ENCODE peak calls at places on chromosomes 4 and X, in six cellular contexts. H is activated T-helper 1 cell treated with anti-CD3 and anti-CD28 coated beads, Interleukin-2, amount 50 U/mL, for 16 hours; R is stimulated activated CD8-positive, alpha-beta memory T cell treated with anti-CD3 and anti-CD28 coated beads, Interleukin-7, amount 100 ng/mL, for 24 hours; U is osteocyte; I is GM12865; G is GM04504. Y is an unnamed sample.

GRCh38 chr4:140257461-140258305 is 103.7 kb upstream of the MAML3 start:
- DNase-seq in G (no peak), I (no peak), H (no peak), U (no peak), R (no peak), Y (no peak)

GRCh38 chrX:110743679-110744340 is 51.8 kb downstream of the CHRDL1 start:
- DNase-seq in R (no peak), H (no peak), G (no peak), U (no peak), I (peak), Y (no peak)

GRCh38 chr4:1543561-1543960 is 137.3 kb upstream of the NKX1-1 start:
- DNase-seq in H (no peak), R (no peak), I (no peak), U (no peak), G (no peak), Y (no peak)

GRCh38 chrX:40030205-40030604 is 67.6 kb downstream of the BCOR start:
- DNase-seq in G (no peak), R (no peak), I (no peak), H (no peak), U (no peak), Y (no peak)

GRCh38 chrX:110168585-110168984 is 149.3 kb downstream of the AMMECR1 start:
- DNase-seq in R (no peak), G (no peak), I (no peak), H (no peak), U (no peak), Y (no peak)

GRCh38 chrX:45757272-45757671 is 556.6 kb upstream of the DIPK2B start:
- DNase-seq in R (no peak), H (no peak), G (no peak), U (no peak), I (no peak), Y (no peak)

GRCh38 chrX:65706041-65706828 is 38.8 kb downstream of the MSN start:
- DNase-seq in H (peak), R (no peak), I (peak), U (no peak), G (peak), Y (peak)

GRCh38 chr4:157804986-157805385 is 367.8 kb downstream of the GASK1B start:
- DNase-seq in G (no peak), R (no peak), I (no peak), U (no peak), H (no peak), Y (no peak)

GRCh38 chr4:37685211-37685725 is 908 bp downstream of the RELL1 start:
- DNase-seq in R (no peak), G (peak), U (no peak), I (peak), H (peak), Y (peak)

GRCh38 chr4:77818667-77819408 is at the start of gene CNOT6L:
- DNase-seq in H (peak), I (peak), R (peak), U (peak), G (peak), Y (peak)